ENCODE peak calls at places on chromosomes 7 and 10, in eight cellular contexts. X, K, M, O, N, V, C and W are unnamed samples.

GRCh38 chr7:113548561-113548960 is 370.2 kb downstream of the PPP1R3A start:
- DNase-seq in K (no peak), O (no peak), V (no peak), M (no peak), X (no peak), C (no peak), N (no peak), W (no peak)

GRCh38 chr10:132167041-132167674 is 19.6 kb upstream of the DPYSL4 start:
- DNase-seq in V (no peak), N (no peak), X (peak), C (no peak), M (no peak), K (no peak), O (no peak), W (no peak)

GRCh38 chr10:120508966-120509365 is 51.9 kb downstream of the PLPP4 start:
- DNase-seq in V (no peak), O (no peak), C (no peak), N (no peak), K (no peak), X (no peak), M (no peak), W (no peak)

GRCh38 chr7:134415700-134416099 is 43.2 kb downstream of the AKR1B1 start:
- DNase-seq in V (no peak), N (no peak), O (no peak), X (no peak), M (no peak), K (no peak), C (no peak), W (no peak)

GRCh38 chr10:34739915-34740314 is 75.2 kb downstream of the PARD3 start:
- DNase-seq in V (peak), X (peak), C (peak), N (peak), K (no peak), O (no peak), M (no peak), W (peak)

GRCh38 chr7:4556868-4557620 is 125.1 kb upstream of the FOXK1 start:
- DNase-seq in M (no peak), O (no peak), X (no peak), C (no peak), K (no peak), N (no peak), V (no peak), W (no peak)

GRCh38 chr10:77042706-77043105 is 594.9 kb downstream of the KCNMA1 start:
- DNase-seq in X (no peak), O (no peak), C (no peak), K (no peak), N (no peak), V (no peak), M (no peak), W (no peak)

GRCh38 chr7:101586971-101587370 is 42.1 kb downstream of the MYL10 start:
- DNase-seq in M (no peak), O (no peak), N (peak), X (no peak), V (no peak), K (no peak), C (no peak), W (no peak)

GRCh38 chr10:59227136-59227673 is 50.8 kb downstream of the PHYHIPL start:
- DNase-seq in M (no peak), N (no peak), C (no peak), V (no peak), O (no peak), K (no peak), X (no peak), W (peak)

GRCh38 chr10:42954776-42955492 is 121.9 kb upstream of the RET start:
- DNase-seq in N (no peak), X (peak), M (no peak), O (no peak), C (no peak), V (no peak), K (no peak), W (no peak)

GRCh38 chr10:392705-393037 is 257.4 kb downstream of the ZMYND11 start:
- DNase-seq in C (no peak), K (no peak), N (no peak), V (no peak), O (no peak), X (no peak), M (no peak), W (no peak)

GRCh38 chr10:79063661-79064490 is 4.9 kb upstream of the ZMIZ1 start:
- DNase-seq in M (no peak), N (no peak), V (no peak), K (no peak), X (peak), O (no peak), C (no peak), W (no peak)

GRCh38 chr10:72740526-72740925 is 48.6 kb downstream of the MCU start:
- DNase-seq in O (peak), C (no peak), N (no peak), X (peak), V (no peak), K (peak), M (no peak), W (peak)

GRCh38 chr10:32180354-32181280 is 124.4 kb upstream of the KIF5B start:
- DNase-seq in X (no peak), N (no peak), C (no peak), M (no peak), V (no peak), O (no peak), K (no peak), W (no peak)

GRCh38 chr10:3037182-3037581 is 30.2 kb upstream of the PFKP start:
- DNase-seq in O (no peak), K (no peak), V (no peak), X (no peak), M (no peak), N (no peak), C (no peak), W (no peak)

GRCh38 chr10:102661614-102662133 is 17.4 kb downstream of the TRIM8 start:
- DNase-seq in K (no peak), X (no peak), C (no peak), O (no peak), V (no peak), M (no peak), N (no peak), W (no peak)

GRCh38 chr10:4352566-4352961 is 473.4 kb upstream of the AKR1E2 start:
- DNase-seq in C (peak), N (no peak), O (no peak), X (peak), V (peak), M (no peak), K (no peak), W (no peak)

GRCh38 chr7:108170251-108170650 is 40.1 kb upstream of the LAMB4 start:
- DNase-seq in K (no peak), C (no peak), M (no peak), O (no peak), N (no peak), X (no peak), V (no peak), W (no peak)

GRCh38 chr7:120843121-120843520 is 14.8 kb downstream of the TSPAN12 start:
- DNase-seq in C (no peak), N (no peak), K (no peak), X (no peak), O (no peak), V (peak), M (no peak), W (no peak)

GRCh38 chr10:120832106-120832505 is 19.1 kb upstream of the WDR11 start:
- DNase-seq in K (no peak), C (no peak), O (no peak), M (no peak), N (no peak), X (no peak), V (no peak), W (no peak)

GRCh38 chr10:55629792-55630490 is 731.1 kb downstream of the ZWINT start:
- DNase-seq in M (no peak), X (no peak), V (no peak), N (no peak), C (peak), O (peak), K (peak), W (peak)

GRCh38 chr7:18278306-18278705 is 217.2 kb upstream of the HDAC9 start:
- DNase-seq in X (no peak), N (no peak), V (no peak), M (no peak), C (no peak), K (no peak), O (no peak), W (no peak)

GRCh38 chr7:30278386-30278785 is 6.0 kb upstream of the ZNRF2 start:
- DNase-seq in O (no peak), C (no peak), K (no peak), X (no peak), N (no peak), M (no peak), V (no peak), W (no peak)

GRCh38 chr7:23357190-23358093 is 58.3 kb downstream of the MALSU1 start:
- DNase-seq in C (peak), V (peak), O (peak), N (no peak), K (peak), M (no peak), X (no peak), W (no peak)

GRCh38 chr7:149853157-149853556 is 15.0 kb downstream of the ZNF862 start:
- DNase-seq in N (no peak), X (no peak), C (no peak), K (no peak), O (no peak), M (no peak), V (peak), W (no peak)